ENCODE peak calls at places on chromosome 19, in four cellular contexts. One of them, this sample, is unnamed.

GRCh38 chr19:34503546-34504272 is 22.2 kb downstream of the WTIP start:
- ATAC-seq in DND-41: no peak
- ATAC-seq in activated CD8-positive, alpha-beta T cell treated with anti-CD3 and anti-CD28 coated beads for 36 hours: no peak
- ATAC-seq in gastroesophageal sphincter: no peak
- ATAC-seq in this sample: no peak

GRCh38 chr19:7219056-7219455 is 75.2 kb downstream of the INSR start:
- ATAC-seq in DND-41: no peak
- ATAC-seq in activated CD8-positive, alpha-beta T cell treated with anti-CD3 and anti-CD28 coated beads for 36 hours: no peak
- ATAC-seq in gastroesophageal sphincter: no peak
- ATAC-seq in this sample: no peak

GRCh38 chr19:36972594-36972993 is 56.5 kb downstream of the ZNF568 start:
- ATAC-seq in DND-41: peak; percentile 1
- ATAC-seq in activated CD8-positive, alpha-beta T cell treated with anti-CD3 and anti-CD28 coated beads for 36 hours: peak; percentile 7
- ATAC-seq in gastroesophageal sphincter: no peak
- ATAC-seq in this sample: no peak

GRCh38 chr19:21587549-21587948 is 82.1 kb downstream of the ZNF429 start:
- ATAC-seq in DND-41: peak; percentile 10
- ATAC-seq in activated CD8-positive, alpha-beta T cell treated with anti-CD3 and anti-CD28 coated beads for 36 hours: no peak
- ATAC-seq in gastroesophageal sphincter: no peak
- ATAC-seq in this sample: no peak

GRCh38 chr19:35379992-35380391 is 9.1 kb downstream of the GPR42 start:
- ATAC-seq in DND-41: no peak
- ATAC-seq in activated CD8-positive, alpha-beta T cell treated with anti-CD3 and anti-CD28 coated beads for 36 hours: no peak
- ATAC-seq in gastroesophageal sphincter: no peak
- ATAC-seq in this sample: no peak

GRCh38 chr19:35883920-35884319 is 15.5 kb downstream of the APLP1 start:
- ATAC-seq in DND-41: no peak
- ATAC-seq in activated CD8-positive, alpha-beta T cell treated with anti-CD3 and anti-CD28 coated beads for 36 hours: no peak
- ATAC-seq in gastroesophageal sphincter: no peak
- ATAC-seq in this sample: peak; percentile 11

GRCh38 chr19:3603121-3603841 is 3.4 kb downstream of the TBXA2R start:
- ATAC-seq in DND-41: no peak
- ATAC-seq in activated CD8-positive, alpha-beta T cell treated with anti-CD3 and anti-CD28 coated beads for 36 hours: no peak
- ATAC-seq in gastroesophageal sphincter: no peak
- ATAC-seq in this sample: no peak

GRCh38 chr19:41850381-41850780 is 5.5 kb downstream of the DMRTC2 start:
- ATAC-seq in DND-41: no peak
- ATAC-seq in activated CD8-positive, alpha-beta T cell treated with anti-CD3 and anti-CD28 coated beads for 36 hours: no peak
- ATAC-seq in gastroesophageal sphincter: no peak
- ATAC-seq in this sample: no peak

GRCh38 chr19:54271106-54271505 is 9.8 kb downstream of the LILRB2 start:
- ATAC-seq in DND-41: no peak
- ATAC-seq in activated CD8-positive, alpha-beta T cell treated with anti-CD3 and anti-CD28 coated beads for 36 hours: no peak
- ATAC-seq in gastroesophageal sphincter: peak; percentile 55
- ATAC-seq in this sample: no peak

GRCh38 chr19:21314676-21315075 is 14.5 kb downstream of the ZNF708 start:
- ATAC-seq in DND-41: no peak
- ATAC-seq in activated CD8-positive, alpha-beta T cell treated with anti-CD3 and anti-CD28 coated beads for 36 hours: no peak
- ATAC-seq in gastroesophageal sphincter: no peak
- ATAC-seq in this sample: peak; percentile 31

GRCh38 chr19:29596080-29596479 is 10.0 kb upstream of the POP4 start:
- ATAC-seq in DND-41: no peak
- ATAC-seq in activated CD8-positive, alpha-beta T cell treated with anti-CD3 and anti-CD28 coated beads for 36 hours: no peak
- ATAC-seq in gastroesophageal sphincter: no peak
- ATAC-seq in this sample: no peak

GRCh38 chr19:5968431-5969373 is 9.2 kb downstream of the RANBP3 start:
- ATAC-seq in DND-41: no peak
- ATAC-seq in activated CD8-positive, alpha-beta T cell treated with anti-CD3 and anti-CD28 coated beads for 36 hours: no peak
- ATAC-seq in gastroesophageal sphincter: no peak
- ATAC-seq in this sample: no peak

GRCh38 chr19:14398563-14398962 is 17.3 kb downstream of the ADGRE5 start:
- ATAC-seq in DND-41: no peak
- ATAC-seq in activated CD8-positive, alpha-beta T cell treated with anti-CD3 and anti-CD28 coated beads for 36 hours: no peak
- ATAC-seq in gastroesophageal sphincter: no peak
- ATAC-seq in this sample: no peak